ENCODE peak calls at places on chromosomes 2 and 18, in four cellular contexts. R, L, B and X are unnamed samples.

GRCh38 chr2:161139098-161139987 is 20.9 kb upstream of the TANK start:
- DNase-seq in R (no peak), L (no peak), B (no peak), X (no peak)

GRCh38 chr2:19059076-19059475 is 299.3 kb downstream of the OSR1 start:
- DNase-seq in R (no peak), L (no peak), B (no peak), X (no peak)

GRCh38 chr2:202494300-202494699 is 118.2 kb downstream of the BMPR2 start:
- DNase-seq in R (no peak), L (no peak), B (no peak), X (peak)

GRCh38 chr18:42675810-42676209 is 439.7 kb downstream of the RIT2 start:
- DNase-seq in R (no peak), L (no peak), B (no peak), X (no peak)

GRCh38 chr2:171595456-171595855 is 73.2 kb downstream of the CYBRD1 start:
- DNase-seq in R (no peak), L (no peak), B (no peak), X (no peak)

GRCh38 chr2:63581266-63581961 is 6.9 kb downstream of the WDPCP start:
- DNase-seq in R (no peak), L (peak), B (peak), X (no peak)

GRCh38 chr18:25229080-25229479 is 122.9 kb downstream of the ZNF521 start:
- DNase-seq in R (no peak), L (peak), B (no peak), X (no peak)

GRCh38 chr2:68937346-68938055 is 15.2 kb downstream of the GKN2 start:
- DNase-seq in R (no peak), L (no peak), B (no peak), X (no peak)

GRCh38 chr2:109237792-109238191 is 108.8 kb downstream of the SH3RF3 start:
- DNase-seq in R (no peak), L (no peak), B (no peak), X (no peak)

GRCh38 chr2:184114439-184114838 is 483.9 kb upstream of the ZNF804A start:
- DNase-seq in R (no peak), L (no peak), B (no peak), X (no peak)

GRCh38 chr18:6781846-6782245 is 52.3 kb downstream of the ARHGAP28 start:
- DNase-seq in R (no peak), L (peak), B (no peak), X (no peak)

GRCh38 chr2:77018219-77018618 is 504.0 kb downstream of the LRRTM4 start:
- DNase-seq in R (no peak), L (no peak), B (no peak), X (no peak)

GRCh38 chr2:98463988-98464771 is 19.5 kb downstream of the INPP4A start:
- DNase-seq in R (no peak), L (no peak), B (no peak), X (no peak)

GRCh38 chr2:233821196-233821595 is 33.1 kb downstream of the HJURP start:
- DNase-seq in R (no peak), L (no peak), B (no peak), X (no peak)

GRCh38 chr2:43025709-43026290 is 200.6 kb downstream of the ZFP36L2 start:
- DNase-seq in R (no peak), L (no peak), B (no peak), X (no peak)

GRCh38 chr2:96916156-96917007 is 46.5 kb upstream of the SEMA4C start:
- DNase-seq in R (no peak), L (peak), B (no peak), X (no peak)

GRCh38 chr18:8341481-8342230 is 267.6 kb upstream of the RAB12 start:
- DNase-seq in R (no peak), L (no peak), B (peak), X (no peak)

GRCh38 chr18:3508576-3509559 is 58.9 kb downstream of the TGIF1 start:
- DNase-seq in R (no peak), L (no peak), B (no peak), X (no peak)

GRCh38 chr2:138086556-138086955 is 122.3 kb downstream of the HNMT start:
- DNase-seq in R (no peak), L (no peak), B (no peak), X (no peak)

GRCh38 chr2:196961889-196962288 is 35.4 kb upstream of the PGAP1 start:
- DNase-seq in R (no peak), L (no peak), B (no peak), X (no peak)

GRCh38 chr18:12328179-12328823 is 20.3 kb downstream of the TUBB6 start:
- DNase-seq in R (no peak), L (no peak), B (no peak), X (peak)
- TF ChIP-seq POLR2A in R (no peak), L (no peak), B (no peak), X (no peak)

DNA sequence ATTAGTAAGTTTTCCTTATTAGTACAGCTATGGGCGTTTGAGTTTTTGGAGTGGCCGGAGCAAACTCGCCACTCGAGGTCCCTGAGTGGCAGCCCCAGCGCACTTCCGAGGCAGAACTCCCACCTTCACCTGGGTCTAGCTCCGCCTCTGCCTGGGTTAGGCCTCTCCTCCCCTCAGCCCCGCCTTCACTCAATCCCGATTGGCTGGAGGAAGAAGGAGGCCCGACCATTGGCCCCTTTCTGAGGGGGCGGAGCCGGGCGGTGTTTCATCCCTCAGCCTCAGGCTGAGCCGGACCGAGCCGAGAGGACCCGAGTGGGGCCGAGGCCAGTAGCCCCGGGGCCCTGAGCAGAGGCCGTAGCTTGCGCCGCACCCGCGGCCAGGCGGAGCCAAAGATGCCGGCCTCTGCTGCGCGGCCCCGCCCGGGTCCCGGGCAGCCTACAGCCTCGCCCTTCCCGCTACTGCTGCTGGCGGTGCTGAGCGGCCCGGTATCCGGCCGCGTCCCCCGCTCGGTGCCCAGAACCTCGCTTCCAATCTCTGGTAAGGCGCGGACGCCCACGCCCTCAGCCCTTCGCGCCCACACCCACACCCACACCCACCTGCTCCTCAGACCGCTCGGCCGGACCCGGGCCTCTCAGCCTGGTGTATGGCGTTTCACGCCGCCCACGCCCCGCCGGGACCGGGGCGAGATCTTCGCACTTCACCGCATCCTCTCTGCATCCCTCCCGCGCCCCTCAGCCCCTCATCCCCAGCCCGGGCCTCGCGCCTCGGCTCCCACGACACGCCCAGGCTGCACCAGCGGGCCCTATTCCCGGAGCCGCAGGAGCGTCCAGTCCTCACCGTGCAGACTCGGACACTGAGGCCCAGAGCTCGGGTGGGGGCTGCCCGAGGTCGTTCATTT is at the start of gene SEMA4F:
- DNase-seq in R (peak), L (peak), B (peak), X (peak)
- TF ChIP-seq POLR2A in R (peak), L (no peak), B (peak), X (peak)

DNA sequence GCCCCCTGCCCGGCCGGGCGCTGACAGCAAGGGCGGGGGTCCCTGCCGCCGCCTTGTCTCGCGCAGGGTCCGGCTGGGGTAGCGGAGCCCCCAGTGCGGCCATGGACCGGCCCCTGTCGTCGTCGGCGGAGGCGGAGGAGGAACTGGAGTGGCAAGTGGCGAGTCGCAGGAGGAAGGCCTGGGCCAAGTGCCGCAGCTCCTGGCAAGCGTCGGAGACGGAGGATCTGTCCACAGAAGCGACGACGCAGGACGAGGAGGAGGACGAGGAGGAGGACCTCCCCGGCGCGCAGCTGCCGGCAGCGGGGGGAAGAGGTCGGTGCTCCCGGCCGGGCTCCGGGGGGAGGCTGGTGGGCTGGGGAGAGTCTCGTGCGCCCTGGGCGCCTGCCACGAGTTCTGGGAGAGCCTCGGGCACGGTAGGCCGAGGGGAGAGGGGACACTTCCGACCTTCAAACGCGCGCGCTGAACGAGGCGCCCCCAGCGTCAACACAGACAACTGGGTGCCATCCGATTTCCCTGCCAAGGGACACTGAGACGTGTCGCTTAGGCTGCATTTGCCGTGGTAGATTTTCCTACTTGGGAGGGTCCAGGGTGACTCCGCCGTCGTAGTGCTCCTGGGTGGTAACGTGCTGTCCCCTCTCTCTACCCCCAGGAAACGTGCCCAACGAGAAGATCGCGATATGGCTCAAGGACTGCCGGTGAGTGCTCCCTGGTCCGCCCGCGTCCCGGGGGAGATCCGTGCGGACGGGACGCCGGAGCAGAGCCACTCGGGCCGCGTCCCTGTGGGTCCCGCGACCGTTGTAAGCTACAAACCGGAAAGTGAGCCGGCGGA is 650 bp downstream of the ITPRID2 start:
- DNase-seq in R (peak), L (peak), B (peak), X (peak)
- TF ChIP-seq POLR2A in R (peak), L (no peak), B (peak), X (no peak)

DNA sequence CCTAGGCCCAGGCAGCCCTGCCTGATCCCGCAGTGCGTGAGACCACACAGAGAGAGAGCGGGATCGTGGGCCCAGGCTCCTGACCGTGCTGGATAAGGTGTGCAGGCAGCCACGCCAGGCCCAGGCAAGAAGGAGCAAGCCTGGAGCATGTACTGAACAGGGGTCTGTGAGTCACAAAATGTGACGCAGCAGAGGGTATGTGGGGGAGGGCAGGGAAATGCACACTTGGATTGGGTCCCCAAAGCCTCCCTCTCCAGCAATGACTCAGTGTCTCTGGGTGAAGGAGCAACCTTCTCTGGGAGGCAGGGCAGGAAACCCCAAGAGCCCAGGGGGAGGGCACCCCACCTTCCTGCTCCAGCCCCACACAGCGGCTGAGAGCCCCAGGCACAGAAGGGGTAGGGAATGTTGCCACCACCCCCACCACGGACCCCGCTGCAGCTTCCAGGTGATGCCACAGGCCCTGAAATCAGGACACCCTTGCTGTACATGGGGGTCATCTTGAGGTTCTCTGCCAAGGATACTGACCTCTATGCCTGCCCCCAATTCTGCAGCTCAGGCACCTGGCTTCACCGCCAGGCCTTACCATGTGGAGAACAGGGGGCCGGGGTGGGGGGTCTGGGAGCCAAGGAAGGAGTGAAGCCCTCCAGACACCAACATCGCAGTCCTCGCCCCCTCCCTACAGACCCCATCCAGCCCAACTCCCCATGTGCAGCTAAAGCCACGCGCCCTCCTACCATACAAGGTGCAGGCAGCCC is 1.3 kb upstream of the GPC1 start:
- DNase-seq in R (no peak), L (peak), B (no peak), X (peak)
- TF ChIP-seq POLR2A in R (no peak), L (no peak), B (no peak), X (no peak)

GRCh38 chr2:207130958-207131521 is 34.7 kb downstream of the KLF7 start:
- DNase-seq in R (no peak), L (no peak), B (no peak), X (no peak)
- TF ChIP-seq POLR2A in R (no peak), L (no peak), B (no peak), X (no peak)

DNA sequence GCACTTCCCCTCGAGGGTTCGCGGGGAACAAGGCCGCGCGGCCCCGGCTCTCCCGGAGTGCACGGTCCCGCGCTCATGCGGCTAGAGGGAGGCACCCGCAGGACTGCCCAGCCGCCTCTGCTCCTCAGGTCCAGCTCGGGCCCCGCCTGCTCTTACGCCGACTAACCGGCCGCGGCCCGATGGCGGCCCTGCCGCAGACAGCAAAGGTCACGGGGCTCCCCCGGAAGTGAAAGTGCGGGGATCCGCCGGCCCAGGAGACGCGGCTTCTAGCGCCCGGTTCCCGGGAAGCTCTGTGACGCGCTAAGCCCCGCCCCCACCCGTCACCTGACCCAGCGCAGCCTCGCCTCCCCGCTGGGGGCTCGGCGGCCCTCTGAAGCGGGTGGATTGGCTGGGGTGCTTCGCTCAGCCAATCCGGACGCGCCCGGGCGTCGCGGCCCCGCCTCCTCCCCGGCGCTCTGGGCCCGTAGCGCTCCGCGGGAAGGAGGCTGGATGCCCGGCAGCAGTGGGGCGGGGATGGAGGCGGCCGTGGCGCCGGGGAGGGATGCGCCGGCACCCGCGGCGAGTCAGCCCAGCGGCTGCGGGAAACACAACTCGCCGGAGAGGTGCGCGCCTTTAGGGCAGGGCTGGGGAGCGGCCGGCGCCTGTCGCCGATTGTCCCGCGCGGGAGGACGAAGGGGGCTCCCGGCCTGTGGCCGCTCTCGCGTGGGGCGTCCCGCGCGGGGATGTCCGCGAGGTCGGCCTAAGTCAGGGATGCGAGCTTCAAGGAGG is at the start of gene SCLY:
- DNase-seq in R (peak), L (peak), B (peak), X (peak)
- TF ChIP-seq POLR2A in R (peak), L (peak), B (peak), X (peak)

DNA sequence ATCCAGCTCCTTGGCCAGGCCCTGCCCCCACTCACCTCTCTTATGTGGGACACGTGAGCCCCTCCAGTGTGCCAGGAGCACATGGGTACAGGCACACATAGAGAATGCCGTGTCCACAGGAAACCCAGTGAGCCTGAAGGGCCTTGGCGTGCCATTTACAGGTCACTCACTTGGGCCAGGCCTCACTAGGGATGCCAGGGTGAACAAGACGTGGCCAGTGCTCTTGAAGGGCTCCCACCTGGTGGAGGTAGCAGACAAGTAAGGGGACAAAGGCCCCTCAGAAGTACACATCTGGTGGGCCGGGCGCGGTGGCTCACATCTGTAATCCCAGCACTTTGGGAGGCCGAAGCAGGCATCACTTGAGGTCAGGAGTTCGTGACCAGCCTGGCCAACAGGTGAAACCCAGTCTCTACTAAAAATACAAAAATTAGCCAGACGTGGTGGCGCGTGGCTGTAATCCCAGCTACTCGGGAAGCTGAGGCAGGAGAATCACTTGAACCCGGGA is 15.1 kb upstream of the C1QL2 start:
- DNase-seq in R (no peak), L (no peak), B (no peak), X (no peak)
- TF ChIP-seq POLR2A in R (no peak), L (no peak), B (no peak), X (no peak)